ENCODE peak calls at places on chromosomes 11 and 22, in five cellular contexts. One of them, this sample, is unnamed.

GRCh38 chr11:110070176-110070575 is 23.0 kb upstream of the ZC3H12C start:
- DNase-seq in ovary: no peak
- DNase-seq in stimulated activated CD8-positive, alpha-beta memory T cell treated with anti-CD3 and anti-CD28 coated beads, Interleukin-4, amount 100 ng/mL, for 4 hours: no peak
- DNase-seq in activated CD8-positive, alpha-beta memory T cell treated with anti-CD3 and anti-CD28 coated beads, Interleukin-2, amount 50 U/mL, for 48 hours: no peak
- DNase-seq in activated naive CD4-positive, alpha-beta T cell: no peak
- DNase-seq in this sample: no peak

GRCh38 chr11:59172345-59173079 is 580 bp downstream of the DTX4 start:
- DNase-seq in ovary: peak
- DNase-seq in activated naive CD4-positive, alpha-beta T cell: no peak
- DNase-seq in activated CD8-positive, alpha-beta memory T cell treated with anti-CD3 and anti-CD28 coated beads, Interleukin-2, amount 50 U/mL, for 48 hours: peak
- DNase-seq in stimulated activated CD8-positive, alpha-beta memory T cell treated with anti-CD3 and anti-CD28 coated beads, Interleukin-4, amount 100 ng/mL, for 4 hours: no peak
- DNase-seq in this sample: no peak

GRCh38 chr22:38435010-38435409 is 20.0 kb downstream of the KCNJ4 start:
- DNase-seq in stimulated activated CD8-positive, alpha-beta memory T cell treated with anti-CD3 and anti-CD28 coated beads, Interleukin-4, amount 100 ng/mL, for 4 hours: no peak
- DNase-seq in activated naive CD4-positive, alpha-beta T cell: no peak
- DNase-seq in ovary: no peak
- DNase-seq in activated CD8-positive, alpha-beta memory T cell treated with anti-CD3 and anti-CD28 coated beads, Interleukin-2, amount 50 U/mL, for 48 hours: no peak
- DNase-seq in this sample: no peak

GRCh38 chr11:7833527-7833926 is 36.8 kb upstream of the OR5P2 start:
- DNase-seq in ovary: no peak
- DNase-seq in stimulated activated CD8-positive, alpha-beta memory T cell treated with anti-CD3 and anti-CD28 coated beads, Interleukin-4, amount 100 ng/mL, for 4 hours: no peak
- DNase-seq in activated naive CD4-positive, alpha-beta T cell: no peak
- DNase-seq in activated CD8-positive, alpha-beta memory T cell treated with anti-CD3 and anti-CD28 coated beads, Interleukin-2, amount 50 U/mL, for 48 hours: no peak
- DNase-seq in this sample: no peak

GRCh38 chr11:118375980-118376379 is 16.6 kb downstream of the UBE4A start:
- DNase-seq in activated CD8-positive, alpha-beta memory T cell treated with anti-CD3 and anti-CD28 coated beads, Interleukin-2, amount 50 U/mL, for 48 hours: no peak
- DNase-seq in activated naive CD4-positive, alpha-beta T cell: no peak
- DNase-seq in stimulated activated CD8-positive, alpha-beta memory T cell treated with anti-CD3 and anti-CD28 coated beads, Interleukin-4, amount 100 ng/mL, for 4 hours: no peak
- DNase-seq in ovary: no peak
- DNase-seq in this sample: no peak

GRCh38 chr22:21768435-21768834 is 32.8 kb upstream of the YPEL1 start:
- DNase-seq in ovary: no peak
- DNase-seq in activated CD8-positive, alpha-beta memory T cell treated with anti-CD3 and anti-CD28 coated beads, Interleukin-2, amount 50 U/mL, for 48 hours: no peak
- DNase-seq in activated naive CD4-positive, alpha-beta T cell: no peak
- DNase-seq in stimulated activated CD8-positive, alpha-beta memory T cell treated with anti-CD3 and anti-CD28 coated beads, Interleukin-4, amount 100 ng/mL, for 4 hours: no peak
- DNase-seq in this sample: no peak

GRCh38 chr11:102853956-102854355 is 10.5 kb upstream of the MMP3 start:
- DNase-seq in activated naive CD4-positive, alpha-beta T cell: no peak
- DNase-seq in ovary: no peak
- DNase-seq in activated CD8-positive, alpha-beta memory T cell treated with anti-CD3 and anti-CD28 coated beads, Interleukin-2, amount 50 U/mL, for 48 hours: no peak
- DNase-seq in stimulated activated CD8-positive, alpha-beta memory T cell treated with anti-CD3 and anti-CD28 coated beads, Interleukin-4, amount 100 ng/mL, for 4 hours: no peak
- DNase-seq in this sample: no peak

GRCh38 chr11:106088896-106089295 is 11.4 kb downstream of the AASDHPPT start:
- DNase-seq in stimulated activated CD8-positive, alpha-beta memory T cell treated with anti-CD3 and anti-CD28 coated beads, Interleukin-4, amount 100 ng/mL, for 4 hours: no peak
- DNase-seq in ovary: no peak
- DNase-seq in activated naive CD4-positive, alpha-beta T cell: no peak
- DNase-seq in activated CD8-positive, alpha-beta memory T cell treated with anti-CD3 and anti-CD28 coated beads, Interleukin-2, amount 50 U/mL, for 48 hours: no peak
- DNase-seq in this sample: no peak

GRCh38 chr11:59195596-59195995 is 17.1 kb downstream of the MPEG1 start:
- DNase-seq in activated CD8-positive, alpha-beta memory T cell treated with anti-CD3 and anti-CD28 coated beads, Interleukin-2, amount 50 U/mL, for 48 hours: no peak
- DNase-seq in stimulated activated CD8-positive, alpha-beta memory T cell treated with anti-CD3 and anti-CD28 coated beads, Interleukin-4, amount 100 ng/mL, for 4 hours: no peak
- DNase-seq in ovary: no peak
- DNase-seq in activated naive CD4-positive, alpha-beta T cell: no peak
- DNase-seq in this sample: no peak

GRCh38 chr11:112459001-112459400 is 198.3 kb upstream of the PLET1 start:
- DNase-seq in activated CD8-positive, alpha-beta memory T cell treated with anti-CD3 and anti-CD28 coated beads, Interleukin-2, amount 50 U/mL, for 48 hours: no peak
- DNase-seq in ovary: no peak
- DNase-seq in activated naive CD4-positive, alpha-beta T cell: no peak
- DNase-seq in stimulated activated CD8-positive, alpha-beta memory T cell treated with anti-CD3 and anti-CD28 coated beads, Interleukin-4, amount 100 ng/mL, for 4 hours: no peak
- DNase-seq in this sample: no peak

GRCh38 chr22:17921871-17922821 is 102.2 kb downstream of the MICAL3 start:
- DNase-seq in stimulated activated CD8-positive, alpha-beta memory T cell treated with anti-CD3 and anti-CD28 coated beads, Interleukin-4, amount 100 ng/mL, for 4 hours: no peak
- DNase-seq in activated CD8-positive, alpha-beta memory T cell treated with anti-CD3 and anti-CD28 coated beads, Interleukin-2, amount 50 U/mL, for 48 hours: no peak
- DNase-seq in activated naive CD4-positive, alpha-beta T cell: no peak
- DNase-seq in ovary: no peak
- DNase-seq in this sample: no peak

GRCh38 chr11:110079726-110080125 is 13.5 kb upstream of the ZC3H12C start:
- DNase-seq in ovary: no peak
- DNase-seq in activated naive CD4-positive, alpha-beta T cell: no peak
- DNase-seq in stimulated activated CD8-positive, alpha-beta memory T cell treated with anti-CD3 and anti-CD28 coated beads, Interleukin-4, amount 100 ng/mL, for 4 hours: no peak
- DNase-seq in activated CD8-positive, alpha-beta memory T cell treated with anti-CD3 and anti-CD28 coated beads, Interleukin-2, amount 50 U/mL, for 48 hours: no peak
- DNase-seq in this sample: no peak

GRCh38 chr11:92981508-92982043 is 12.1 kb downstream of the MTNR1B start:
- DNase-seq in stimulated activated CD8-positive, alpha-beta memory T cell treated with anti-CD3 and anti-CD28 coated beads, Interleukin-4, amount 100 ng/mL, for 4 hours: no peak
- DNase-seq in ovary: no peak
- DNase-seq in activated naive CD4-positive, alpha-beta T cell: no peak
- DNase-seq in activated CD8-positive, alpha-beta memory T cell treated with anti-CD3 and anti-CD28 coated beads, Interleukin-2, amount 50 U/mL, for 48 hours: no peak
- DNase-seq in this sample: no peak

GRCh38 chr11:115489466-115489865 is 14.7 kb downstream of the CADM1 start:
- DNase-seq in activated CD8-positive, alpha-beta memory T cell treated with anti-CD3 and anti-CD28 coated beads, Interleukin-2, amount 50 U/mL, for 48 hours: no peak
- DNase-seq in ovary: no peak
- DNase-seq in stimulated activated CD8-positive, alpha-beta memory T cell treated with anti-CD3 and anti-CD28 coated beads, Interleukin-4, amount 100 ng/mL, for 4 hours: no peak
- DNase-seq in activated naive CD4-positive, alpha-beta T cell: no peak
- DNase-seq in this sample: no peak

GRCh38 chr22:28188480-28188879 is 269.4 kb upstream of the PITPNB start:
- DNase-seq in stimulated activated CD8-positive, alpha-beta memory T cell treated with anti-CD3 and anti-CD28 coated beads, Interleukin-4, amount 100 ng/mL, for 4 hours: no peak
- DNase-seq in activated naive CD4-positive, alpha-beta T cell: no peak
- DNase-seq in activated CD8-positive, alpha-beta memory T cell treated with anti-CD3 and anti-CD28 coated beads, Interleukin-2, amount 50 U/mL, for 48 hours: no peak
- DNase-seq in ovary: no peak
- DNase-seq in this sample: no peak

GRCh38 chr22:28873183-28873964 is 10.0 kb upstream of the ZNRF3 start:
- DNase-seq in activated CD8-positive, alpha-beta memory T cell treated with anti-CD3 and anti-CD28 coated beads, Interleukin-2, amount 50 U/mL, for 48 hours: no peak
- DNase-seq in ovary: no peak
- DNase-seq in activated naive CD4-positive, alpha-beta T cell: no peak
- DNase-seq in stimulated activated CD8-positive, alpha-beta memory T cell treated with anti-CD3 and anti-CD28 coated beads, Interleukin-4, amount 100 ng/mL, for 4 hours: no peak
- DNase-seq in this sample: no peak

GRCh38 chr11:84870486-84870885 is 756.7 kb downstream of the DLG2 start:
- DNase-seq in ovary: no peak
- DNase-seq in stimulated activated CD8-positive, alpha-beta memory T cell treated with anti-CD3 and anti-CD28 coated beads, Interleukin-4, amount 100 ng/mL, for 4 hours: no peak
- DNase-seq in activated CD8-positive, alpha-beta memory T cell treated with anti-CD3 and anti-CD28 coated beads, Interleukin-2, amount 50 U/mL, for 48 hours: no peak
- DNase-seq in activated naive CD4-positive, alpha-beta T cell: no peak
- DNase-seq in this sample: no peak

GRCh38 chr11:133894956-133895549 is 49.7 kb upstream of the SPATA19 start:
- DNase-seq in ovary: no peak
- DNase-seq in activated CD8-positive, alpha-beta memory T cell treated with anti-CD3 and anti-CD28 coated beads, Interleukin-2, amount 50 U/mL, for 48 hours: no peak
- DNase-seq in activated naive CD4-positive, alpha-beta T cell: no peak
- DNase-seq in stimulated activated CD8-positive, alpha-beta memory T cell treated with anti-CD3 and anti-CD28 coated beads, Interleukin-4, amount 100 ng/mL, for 4 hours: no peak
- DNase-seq in this sample: no peak

GRCh38 chr11:77517226-77517625 is 43.3 kb upstream of the PAK1 start:
- DNase-seq in activated naive CD4-positive, alpha-beta T cell: no peak
- DNase-seq in stimulated activated CD8-positive, alpha-beta memory T cell treated with anti-CD3 and anti-CD28 coated beads, Interleukin-4, amount 100 ng/mL, for 4 hours: no peak
- DNase-seq in activated CD8-positive, alpha-beta memory T cell treated with anti-CD3 and anti-CD28 coated beads, Interleukin-2, amount 50 U/mL, for 48 hours: no peak
- DNase-seq in ovary: no peak
- DNase-seq in this sample: no peak

GRCh38 chr11:63869171-63869591 is 30.3 kb downstream of the MARK2 start:
- DNase-seq in activated naive CD4-positive, alpha-beta T cell: no peak
- DNase-seq in ovary: no peak
- DNase-seq in stimulated activated CD8-positive, alpha-beta memory T cell treated with anti-CD3 and anti-CD28 coated beads, Interleukin-4, amount 100 ng/mL, for 4 hours: no peak
- DNase-seq in activated CD8-positive, alpha-beta memory T cell treated with anti-CD3 and anti-CD28 coated beads, Interleukin-2, amount 50 U/mL, for 48 hours: no peak
- DNase-seq in this sample: no peak

GRCh38 chr11:21820176-21820575 is 372.7 kb upstream of the ANO5 start:
- DNase-seq in ovary: no peak
- DNase-seq in activated CD8-positive, alpha-beta memory T cell treated with anti-CD3 and anti-CD28 coated beads, Interleukin-2, amount 50 U/mL, for 48 hours: no peak
- DNase-seq in activated naive CD4-positive, alpha-beta T cell: no peak
- DNase-seq in stimulated activated CD8-positive, alpha-beta memory T cell treated with anti-CD3 and anti-CD28 coated beads, Interleukin-4, amount 100 ng/mL, for 4 hours: no peak
- DNase-seq in this sample: no peak

GRCh38 chr22:27797793-27798525 is 3.6 kb downstream of the MN1 start:
- DNase-seq in ovary: no peak
- DNase-seq in activated naive CD4-positive, alpha-beta T cell: no peak
- DNase-seq in stimulated activated CD8-positive, alpha-beta memory T cell treated with anti-CD3 and anti-CD28 coated beads, Interleukin-4, amount 100 ng/mL, for 4 hours: no peak
- DNase-seq in activated CD8-positive, alpha-beta memory T cell treated with anti-CD3 and anti-CD28 coated beads, Interleukin-2, amount 50 U/mL, for 48 hours: no peak
- DNase-seq in this sample: no peak

GRCh38 chr11:66902486-66903177 is 45.8 kb downstream of the LRFN4 start:
- DNase-seq in activated naive CD4-positive, alpha-beta T cell: no peak
- DNase-seq in ovary: no peak
- DNase-seq in activated CD8-positive, alpha-beta memory T cell treated with anti-CD3 and anti-CD28 coated beads, Interleukin-2, amount 50 U/mL, for 48 hours: no peak
- DNase-seq in stimulated activated CD8-positive, alpha-beta memory T cell treated with anti-CD3 and anti-CD28 coated beads, Interleukin-4, amount 100 ng/mL, for 4 hours: no peak
- DNase-seq in this sample: no peak

GRCh38 chr11:34147581-34147980 is 42.2 kb downstream of the NAT10 start:
- DNase-seq in activated naive CD4-positive, alpha-beta T cell: no peak
- DNase-seq in activated CD8-positive, alpha-beta memory T cell treated with anti-CD3 and anti-CD28 coated beads, Interleukin-2, amount 50 U/mL, for 48 hours: no peak
- DNase-seq in ovary: no peak
- DNase-seq in stimulated activated CD8-positive, alpha-beta memory T cell treated with anti-CD3 and anti-CD28 coated beads, Interleukin-4, amount 100 ng/mL, for 4 hours: no peak
- DNase-seq in this sample: no peak

GRCh38 chr11:12798609-12799011 is 124.4 kb downstream of the TEAD1 start:
- DNase-seq in activated naive CD4-positive, alpha-beta T cell: no peak
- DNase-seq in activated CD8-positive, alpha-beta memory T cell treated with anti-CD3 and anti-CD28 coated beads, Interleukin-2, amount 50 U/mL, for 48 hours: no peak
- DNase-seq in stimulated activated CD8-positive, alpha-beta memory T cell treated with anti-CD3 and anti-CD28 coated beads, Interleukin-4, amount 100 ng/mL, for 4 hours: no peak
- DNase-seq in ovary: no peak
- DNase-seq in this sample: no peak

GRCh38 chr11:78420255-78420764 is 2.7 kb upstream of the GAB2 start:
- DNase-seq in activated naive CD4-positive, alpha-beta T cell: peak
- DNase-seq in ovary: peak
- DNase-seq in stimulated activated CD8-positive, alpha-beta memory T cell treated with anti-CD3 and anti-CD28 coated beads, Interleukin-4, amount 100 ng/mL, for 4 hours: peak
- DNase-seq in activated CD8-positive, alpha-beta memory T cell treated with anti-CD3 and anti-CD28 coated beads, Interleukin-2, amount 50 U/mL, for 48 hours: peak
- DNase-seq in this sample: no peak

GRCh38 chr11:113114452-113115027 is 153.3 kb downstream of the NCAM1 start:
- DNase-seq in activated naive CD4-positive, alpha-beta T cell: no peak
- DNase-seq in activated CD8-positive, alpha-beta memory T cell treated with anti-CD3 and anti-CD28 coated beads, Interleukin-2, amount 50 U/mL, for 48 hours: no peak
- DNase-seq in ovary: peak
- DNase-seq in stimulated activated CD8-positive, alpha-beta memory T cell treated with anti-CD3 and anti-CD28 coated beads, Interleukin-4, amount 100 ng/mL, for 4 hours: no peak
- DNase-seq in this sample: peak

GRCh38 chr22:35352214-35353111 is 28.4 kb upstream of the HMOX1 start:
- DNase-seq in stimulated activated CD8-positive, alpha-beta memory T cell treated with anti-CD3 and anti-CD28 coated beads, Interleukin-4, amount 100 ng/mL, for 4 hours: no peak
- DNase-seq in ovary: no peak
- DNase-seq in activated CD8-positive, alpha-beta memory T cell treated with anti-CD3 and anti-CD28 coated beads, Interleukin-2, amount 50 U/mL, for 48 hours: peak
- DNase-seq in activated naive CD4-positive, alpha-beta T cell: no peak
- DNase-seq in this sample: no peak

GRCh38 chr11:62260261-62260953 is 9.6 kb upstream of the SCGB2A2 start:
- DNase-seq in activated naive CD4-positive, alpha-beta T cell: no peak
- DNase-seq in activated CD8-positive, alpha-beta memory T cell treated with anti-CD3 and anti-CD28 coated beads, Interleukin-2, amount 50 U/mL, for 48 hours: no peak
- DNase-seq in stimulated activated CD8-positive, alpha-beta memory T cell treated with anti-CD3 and anti-CD28 coated beads, Interleukin-4, amount 100 ng/mL, for 4 hours: no peak
- DNase-seq in ovary: no peak
- DNase-seq in this sample: no peak

GRCh38 chr11:7955191-7955590 is 10.1 kb downstream of the NLRP10 start:
- DNase-seq in activated CD8-positive, alpha-beta memory T cell treated with anti-CD3 and anti-CD28 coated beads, Interleukin-2, amount 50 U/mL, for 48 hours: no peak
- DNase-seq in activated naive CD4-positive, alpha-beta T cell: no peak
- DNase-seq in ovary: no peak
- DNase-seq in stimulated activated CD8-positive, alpha-beta memory T cell treated with anti-CD3 and anti-CD28 coated beads, Interleukin-4, amount 100 ng/mL, for 4 hours: no peak
- DNase-seq in this sample: no peak

This sample was measured in cerebellar nuclear complex.